ENCODE peak calls at places on chromosomes 3 and 15, in six cellular contexts. N is foreskin fibroblast, R is AG04450, T is stomach, A is fibroblast of lung, X is body of pancreas. P is an unnamed sample.

GRCh38 chr3:117526485-117527079 is 817.0 kb downstream of the TUSC7 start:
- DNase-seq in A (no peak), T (peak), X (peak), N (peak), R (no peak), P (no peak)

GRCh38 chr15:23420806-23421575 is 26.1 kb downstream of the GOLGA6L2 start:
- DNase-seq in R (no peak), A (no peak), X (no peak), N (no peak), T (no peak), P (no peak)

GRCh38 chr3:157586293-157586692 is 83.1 kb upstream of the VEPH1 start:
- DNase-seq in A (no peak), X (no peak), R (no peak), N (no peak), T (no peak), P (no peak)

GRCh38 chr15:29067949-29068348 is 182.2 kb downstream of the APBA2 start:
- DNase-seq in A (no peak), T (no peak), R (no peak), X (no peak), N (no peak), P (no peak)

GRCh38 chr3:128167973-128168674 is 14.8 kb downstream of the EEFSEC start:
- DNase-seq in A (no peak), N (peak), X (no peak), R (no peak), T (no peak), P (no peak)

GRCh38 chr15:55277116-55277564 is 12.5 kb downstream of the RAB27A start:
- DNase-seq in R (peak), X (no peak), T (no peak), A (peak), N (no peak), P (peak)

GRCh38 chr15:98442901-98443300 is 205.4 kb upstream of the IGF1R start:
- DNase-seq in R (no peak), X (no peak), A (no peak), T (no peak), N (no peak), P (no peak)

GRCh38 chr3:147411235-147411607 is 2.1 kb downstream of the ZIC1 start:
- DNase-seq in N (peak), T (no peak), R (no peak), A (no peak), X (no peak), P (no peak)

GRCh38 chr3:107910713-107911259 is 180.0 kb downstream of the CD47 start:
- DNase-seq in N (no peak), R (no peak), X (no peak), T (no peak), A (no peak), P (no peak)

GRCh38 chr3:179794355-179794754 is 141.5 kb downstream of the USP13 start:
- DNase-seq in T (no peak), X (peak), N (no peak), A (no peak), R (no peak), P (no peak)

GRCh38 chr3:33218446-33219174 is at the start of gene SUSD5:
- DNase-seq in T (no peak), N (peak), A (peak), R (no peak), X (no peak), P (no peak)

GRCh38 chr3:38576131-38577088 is 73.1 kb downstream of the SCN5A start:
- DNase-seq in X (no peak), R (no peak), N (no peak), T (peak), A (no peak), P (no peak)

GRCh38 chr15:78365931-78366330 is 25.8 kb downstream of the CRABP1 start:
- DNase-seq in A (peak), R (no peak), T (peak), X (no peak), N (no peak), P (no peak)

GRCh38 chr3:197539651-197540051 is 16.1 kb downstream of the BDH1 start:
- DNase-seq in T (no peak), X (no peak), N (no peak), R (no peak), A (no peak), P (no peak)

GRCh38 chr15:85691350-85692240 is 103.1 kb downstream of the KLHL25 start:
- DNase-seq in N (no peak), X (no peak), T (peak), R (no peak), A (no peak), P (no peak)

GRCh38 chr3:24060055-24060454 is 115.0 kb downstream of the NR1D2 start:
- DNase-seq in N (peak), R (no peak), T (no peak), X (no peak), A (peak), P (peak)

GRCh38 chr3:21417991-21418390 is 333.0 kb downstream of the ZNF385D start:
- DNase-seq in R (no peak), T (no peak), N (no peak), X (no peak), A (peak), P (peak)

GRCh38 chr3:141648055-141648910 is 89.8 kb upstream of the RNF7 start:
- DNase-seq in N (no peak), T (no peak), X (no peak), R (no peak), A (no peak), P (no peak)

GRCh38 chr3:127645371-127646015 is 16.5 kb downstream of the PODXL2 start:
- DNase-seq in N (no peak), X (no peak), A (no peak), R (no peak), T (no peak), P (no peak)

GRCh38 chr3:51398595-51399310 is 7.7 kb downstream of the RBM15B start:
- DNase-seq in T (no peak), A (no peak), X (no peak), N (no peak), R (no peak), P (no peak)

GRCh38 chr15:85837011-85837433 is 42.3 kb upstream of the KLHL25 start:
- DNase-seq in N (no peak), T (peak), X (peak), R (no peak), A (no peak), P (no peak)

GRCh38 chr15:95405447-95405846 is 925.1 kb upstream of the NR2F2 start:
- DNase-seq in T (no peak), N (peak), X (no peak), A (peak), R (peak), P (no peak)

GRCh38 chr15:49415638-49416037 is 7.4 kb upstream of the FGF7 start:
- DNase-seq in R (peak), A (peak), T (no peak), X (no peak), N (peak), P (peak)

GRCh38 chr3:15794842-15795562 is 2.8 kb downstream of the ANKRD28 start:
- DNase-seq in R (no peak), A (no peak), T (no peak), N (no peak), X (no peak), P (no peak)

GRCh38 chr15:74196175-74196574 is 6.4 kb downstream of the STRA6 start:
- DNase-seq in T (peak), A (peak), R (peak), X (no peak), N (peak), P (peak)

GRCh38 chr3:4674216-4674615 is 181.1 kb downstream of the ITPR1 start:
- DNase-seq in T (no peak), X (no peak), N (peak), R (peak), A (peak), P (peak)

GRCh38 chr15:32152574-32152973 is 122.3 kb downstream of the CHRNA7 start:
- DNase-seq in N (no peak), X (no peak), R (no peak), A (no peak), T (no peak), P (no peak)

GRCh38 chr15:34942363-34942762 is 27.2 kb downstream of the AQR start:
- DNase-seq in X (no peak), T (no peak), A (peak), R (peak), N (peak), P (no peak)

GRCh38 chr15:32837935-32838334 is 120.1 kb downstream of the GREM1 start:
- DNase-seq in R (no peak), X (no peak), A (no peak), N (no peak), T (no peak), P (no peak)

GRCh38 chr3:140733623-140734022 is 55.8 kb downstream of the TRIM42 start:
- DNase-seq in R (no peak), A (no peak), T (no peak), N (no peak), X (no peak), P (no peak)

GRCh38 chr3:133910422-133910821 is 14.7 kb upstream of the RAB6B start:
- DNase-seq in T (no peak), X (no peak), N (no peak), A (no peak), R (no peak), P (no peak)
- TF ChIP-seq CTCF in T (no peak), X (no peak), N (peak), A (no peak), R (peak), P (peak)

GRCh38 chr15:60551147-60551780 is 72.3 kb upstream of the ICE2 start:
- DNase-seq in A (no peak), X (no peak), T (no peak), N (no peak), R (no peak), P (no peak)

GRCh38 chr15:60553163-60553562 is 74.2 kb upstream of the ICE2 start:
- DNase-seq in R (no peak), N (no peak), T (no peak), A (no peak), X (no peak), P (no peak)

GRCh38 chr15:60554494-60554893 is 75.6 kb upstream of the ICE2 start:
- DNase-seq in T (no peak), A (no peak), N (no peak), X (no peak), R (no peak), P (no peak)

GRCh38 chr15:60552224-60552623 is 73.3 kb upstream of the ICE2 start:
- DNase-seq in X (no peak), R (no peak), T (no peak), N (no peak), A (no peak), P (no peak)

GRCh38 chr15:60551781-60552161 is 72.8 kb upstream of the ICE2 start:
- DNase-seq in R (no peak), N (no peak), T (no peak), X (no peak), A (no peak), P (no peak)
- TF ChIP-seq CTCF in R (no peak), N (no peak), T (no peak), X (no peak), A (no peak), P (no peak)

GRCh38 chr15:53716909-53717878 is 42.3 kb downstream of the WDR72 start:
- DNase-seq in T (no peak), A (no peak), N (no peak), R (no peak), X (no peak), P (no peak)
- TF ChIP-seq CTCF in T (no peak), A (no peak), N (no peak), R (peak), X (peak), P (no peak)

DNA sequence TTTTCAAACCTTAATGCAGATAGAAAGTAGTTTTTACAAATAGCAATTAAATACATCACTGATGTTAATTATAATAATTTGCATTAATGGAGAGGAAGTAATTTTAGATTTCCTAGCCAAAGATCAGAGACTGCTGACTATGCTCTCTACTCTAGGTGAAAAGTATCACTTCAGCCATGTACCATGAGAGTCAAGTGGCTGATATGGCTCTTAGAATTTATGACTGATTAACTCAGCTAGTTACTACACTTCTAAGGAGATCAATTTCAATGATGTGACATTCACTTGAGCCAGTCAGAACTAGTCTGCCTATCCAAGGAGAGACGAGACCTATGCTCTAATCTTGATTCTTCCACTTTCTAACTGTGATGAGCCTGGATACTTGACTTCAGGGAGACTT is 405.7 kb upstream of the RORA start:
- DNase-seq in T (no peak), A (no peak), X (no peak), N (no peak), R (no peak), P (no peak)
- TF ChIP-seq CTCF in T (no peak), A (no peak), X (no peak), N (no peak), R (no peak), P (no peak)

GRCh38 chr3:160006282-160007163 is 17.9 kb downstream of the IL12A start:
- DNase-seq in X (peak), N (peak), T (peak), R (peak), A (peak), P (peak)
- TF ChIP-seq CTCF in X (peak), N (peak), T (peak), R (peak), A (peak), P (peak)

DNA sequence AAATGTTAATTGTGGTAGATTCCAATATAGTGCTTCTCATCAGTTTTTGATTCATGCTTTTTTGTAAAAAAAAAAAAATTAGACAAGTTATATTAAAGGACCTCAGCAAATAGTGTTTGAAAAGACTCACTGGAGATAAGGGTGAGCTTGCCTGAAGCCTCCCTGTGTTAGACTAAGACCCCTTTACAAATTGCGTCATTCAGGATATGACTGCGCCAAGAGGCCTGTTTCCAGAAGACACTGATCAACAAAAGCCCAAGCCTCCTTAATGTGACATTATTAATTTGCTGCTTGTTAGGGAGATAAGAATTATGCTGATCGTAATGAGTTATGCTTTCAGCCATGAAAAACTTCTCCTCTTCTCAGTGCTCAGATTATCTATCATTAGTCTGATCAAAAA is 13.0 kb upstream of the DNAJC13 start:
- DNase-seq in R (no peak), T (no peak), N (no peak), X (no peak), A (no peak), P (no peak)
- TF ChIP-seq CTCF in R (no peak), T (no peak), N (no peak), X (no peak), A (no peak), P (no peak)

DNA sequence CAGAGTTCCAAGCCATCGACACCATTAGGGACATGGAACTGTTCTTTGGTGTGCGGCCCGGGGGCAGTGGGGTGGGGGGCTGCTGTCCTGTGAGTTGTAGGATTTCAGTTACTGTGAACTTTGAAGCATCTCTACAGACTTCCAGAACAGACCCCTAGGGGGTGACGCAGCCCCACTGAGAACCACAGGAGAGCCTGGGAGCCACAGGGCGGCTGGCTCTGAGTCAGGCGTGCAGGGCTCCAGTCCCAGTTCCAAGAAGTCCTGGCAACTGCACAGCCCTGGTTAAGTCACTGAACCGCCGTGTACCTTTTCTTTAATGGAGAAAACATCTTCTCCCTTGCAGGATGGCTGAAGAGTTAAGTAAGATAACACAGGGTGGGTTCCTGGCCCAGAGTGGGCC is 23.5 kb upstream of the LRTM1 start:
- DNase-seq in X (peak), N (peak), A (peak), R (peak), T (peak), P (peak)
- TF ChIP-seq CTCF in X (no peak), N (peak), A (peak), R (peak), T (peak), P (peak)

DNA sequence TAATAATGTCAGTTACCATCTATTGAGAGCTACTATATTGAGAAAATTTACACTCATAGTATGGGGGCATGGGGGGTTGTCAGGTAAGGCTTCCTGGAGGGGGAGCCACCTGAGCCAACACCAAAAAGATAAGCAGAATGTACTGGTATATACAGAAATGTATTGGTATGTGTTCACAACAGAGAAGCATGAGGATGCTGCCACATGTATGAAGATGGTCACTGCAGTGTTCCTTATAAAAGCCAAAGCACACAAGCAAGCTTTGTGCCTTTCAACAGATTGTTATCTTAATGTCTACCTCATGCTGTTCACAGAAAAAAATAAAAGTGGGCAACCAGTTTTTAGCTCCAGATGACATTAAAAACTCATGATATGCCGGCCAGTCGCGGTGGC is 149.0 kb downstream of the MAGI1 start:
- DNase-seq in N (no peak), R (no peak), T (no peak), X (no peak), A (no peak), P (no peak)
- TF ChIP-seq CTCF in N (no peak), R (no peak), T (no peak), X (no peak), A (no peak), P (no peak)

GRCh38 chr3:56303508-56303907 is 164.8 kb downstream of the ERC2 start:
- DNase-seq in R (peak), A (peak), N (peak), X (no peak), T (no peak), P (no peak)
- TF ChIP-seq CTCF in R (peak), A (peak), N (peak), X (no peak), T (no peak), P (peak)

GRCh38 chr3:13528217-13528801 is 20.6 kb upstream of the FBLN2 start:
- DNase-seq in A (no peak), X (no peak), N (no peak), R (no peak), T (no peak), P (no peak)
- TF ChIP-seq CTCF in A (no peak), X (no peak), N (peak), R (peak), T (no peak), P (peak)